ENCODE peak calls at places on chromosomes 2 and 18, in five cellular contexts. One of them, this sample, is unnamed.
A peak's percentile ranks its signal among the peaks of the same experiment; 100 is the strongest.

GRCh38 chr2:32652555-32653209 is 24.8 kb downstream of the TTC27 start:
- DNase-seq in activated CD4-positive, alpha-beta T cell treated with anti-CD3 and anti-CD28 coated beads, Interleukin-2, amount 10 ng/mL, durations not matched to agents 7 days and 5 days: no peak
- DNase-seq in stimulated activated CD4-positive, alpha-beta T cell treated with anti-CD3 and anti-CD28 coated beads, Interleukin-2, amount 100 ng/mL, for 48 hours: no peak
- DNase-seq in GM10248: no peak
- DNase-seq in pons: no peak
- DNase-seq in this sample: no peak

GRCh38 chr2:111171337-111171930 is 50.7 kb downstream of the BCL2L11 start:
- DNase-seq in activated CD4-positive, alpha-beta T cell treated with anti-CD3 and anti-CD28 coated beads, Interleukin-2, amount 10 ng/mL, durations not matched to agents 7 days and 5 days: no peak
- DNase-seq in stimulated activated CD4-positive, alpha-beta T cell treated with anti-CD3 and anti-CD28 coated beads, Interleukin-2, amount 100 ng/mL, for 48 hours: no peak
- DNase-seq in GM10248: no peak
- DNase-seq in pons: no peak
- DNase-seq in this sample: no peak

GRCh38 chr2:147198651-147199171 is 646.1 kb upstream of the ACVR2A start:
- DNase-seq in activated CD4-positive, alpha-beta T cell treated with anti-CD3 and anti-CD28 coated beads, Interleukin-2, amount 10 ng/mL, durations not matched to agents 7 days and 5 days: no peak
- DNase-seq in stimulated activated CD4-positive, alpha-beta T cell treated with anti-CD3 and anti-CD28 coated beads, Interleukin-2, amount 100 ng/mL, for 48 hours: no peak
- DNase-seq in GM10248: no peak
- DNase-seq in pons: peak; percentile 22
- DNase-seq in this sample: no peak

GRCh38 chr18:4758980-4759379 is 303.9 kb upstream of the DLGAP1 start:
- DNase-seq in activated CD4-positive, alpha-beta T cell treated with anti-CD3 and anti-CD28 coated beads, Interleukin-2, amount 10 ng/mL, durations not matched to agents 7 days and 5 days: no peak
- DNase-seq in stimulated activated CD4-positive, alpha-beta T cell treated with anti-CD3 and anti-CD28 coated beads, Interleukin-2, amount 100 ng/mL, for 48 hours: no peak
- DNase-seq in GM10248: no peak
- DNase-seq in pons: no peak
- DNase-seq in this sample: no peak

GRCh38 chr18:32019251-32019943 is 772 bp downstream of the RNF125 start:
- DNase-seq in activated CD4-positive, alpha-beta T cell treated with anti-CD3 and anti-CD28 coated beads, Interleukin-2, amount 10 ng/mL, durations not matched to agents 7 days and 5 days: peak; percentile 69
- DNase-seq in stimulated activated CD4-positive, alpha-beta T cell treated with anti-CD3 and anti-CD28 coated beads, Interleukin-2, amount 100 ng/mL, for 48 hours: peak; percentile 38
- DNase-seq in GM10248: peak; percentile 53
- DNase-seq in pons: peak; percentile 68
- DNase-seq in this sample: no peak

GRCh38 chr2:75547345-75548035 is 13.2 kb downstream of the EVA1A start:
- DNase-seq in activated CD4-positive, alpha-beta T cell treated with anti-CD3 and anti-CD28 coated beads, Interleukin-2, amount 10 ng/mL, durations not matched to agents 7 days and 5 days: no peak
- DNase-seq in stimulated activated CD4-positive, alpha-beta T cell treated with anti-CD3 and anti-CD28 coated beads, Interleukin-2, amount 100 ng/mL, for 48 hours: no peak
- DNase-seq in GM10248: no peak
- DNase-seq in pons: no peak
- DNase-seq in this sample: no peak

GRCh38 chr2:26088038-26088643 is 54.3 kb downstream of the RAB10 start:
- DNase-seq in activated CD4-positive, alpha-beta T cell treated with anti-CD3 and anti-CD28 coated beads, Interleukin-2, amount 10 ng/mL, durations not matched to agents 7 days and 5 days: peak; percentile 33
- DNase-seq in stimulated activated CD4-positive, alpha-beta T cell treated with anti-CD3 and anti-CD28 coated beads, Interleukin-2, amount 100 ng/mL, for 48 hours: no peak
- DNase-seq in GM10248: peak; percentile 46
- DNase-seq in pons: peak; percentile 76
- DNase-seq in this sample: no peak

GRCh38 chr2:127664065-127664894 is 11.1 kb downstream of the LIMS2 start:
- DNase-seq in activated CD4-positive, alpha-beta T cell treated with anti-CD3 and anti-CD28 coated beads, Interleukin-2, amount 10 ng/mL, durations not matched to agents 7 days and 5 days: no peak
- DNase-seq in stimulated activated CD4-positive, alpha-beta T cell treated with anti-CD3 and anti-CD28 coated beads, Interleukin-2, amount 100 ng/mL, for 48 hours: no peak
- DNase-seq in GM10248: no peak
- DNase-seq in pons: no peak
- DNase-seq in this sample: no peak

GRCh38 chr2:128505150-128505490 is 186.5 kb upstream of the HS6ST1 start:
- DNase-seq in activated CD4-positive, alpha-beta T cell treated with anti-CD3 and anti-CD28 coated beads, Interleukin-2, amount 10 ng/mL, durations not matched to agents 7 days and 5 days: no peak
- DNase-seq in stimulated activated CD4-positive, alpha-beta T cell treated with anti-CD3 and anti-CD28 coated beads, Interleukin-2, amount 100 ng/mL, for 48 hours: no peak
- DNase-seq in GM10248: no peak
- DNase-seq in pons: no peak
- DNase-seq in this sample: no peak

GRCh38 chr2:161913865-161914264 is 160.2 kb downstream of the DPP4 start:
- DNase-seq in activated CD4-positive, alpha-beta T cell treated with anti-CD3 and anti-CD28 coated beads, Interleukin-2, amount 10 ng/mL, durations not matched to agents 7 days and 5 days: no peak
- DNase-seq in stimulated activated CD4-positive, alpha-beta T cell treated with anti-CD3 and anti-CD28 coated beads, Interleukin-2, amount 100 ng/mL, for 48 hours: no peak
- DNase-seq in GM10248: no peak
- DNase-seq in pons: no peak
- DNase-seq in this sample: no peak

GRCh38 chr2:205259131-205259530 is 423.2 kb upstream of the NRP2 start:
- DNase-seq in activated CD4-positive, alpha-beta T cell treated with anti-CD3 and anti-CD28 coated beads, Interleukin-2, amount 10 ng/mL, durations not matched to agents 7 days and 5 days: no peak
- DNase-seq in stimulated activated CD4-positive, alpha-beta T cell treated with anti-CD3 and anti-CD28 coated beads, Interleukin-2, amount 100 ng/mL, for 48 hours: no peak
- DNase-seq in GM10248: no peak
- DNase-seq in pons: no peak
- DNase-seq in this sample: no peak

GRCh38 chr18:74862094-74862493 is 264.4 kb downstream of the ZNF407 start:
- DNase-seq in activated CD4-positive, alpha-beta T cell treated with anti-CD3 and anti-CD28 coated beads, Interleukin-2, amount 10 ng/mL, durations not matched to agents 7 days and 5 days: no peak
- DNase-seq in stimulated activated CD4-positive, alpha-beta T cell treated with anti-CD3 and anti-CD28 coated beads, Interleukin-2, amount 100 ng/mL, for 48 hours: no peak
- DNase-seq in GM10248: no peak
- DNase-seq in pons: no peak
- DNase-seq in this sample: no peak

GRCh38 chr2:48548871-48549270 is 18.9 kb downstream of the STON1 start:
- DNase-seq in activated CD4-positive, alpha-beta T cell treated with anti-CD3 and anti-CD28 coated beads, Interleukin-2, amount 10 ng/mL, durations not matched to agents 7 days and 5 days: no peak
- DNase-seq in stimulated activated CD4-positive, alpha-beta T cell treated with anti-CD3 and anti-CD28 coated beads, Interleukin-2, amount 100 ng/mL, for 48 hours: no peak
- DNase-seq in GM10248: no peak
- DNase-seq in pons: peak; percentile 55
- DNase-seq in this sample: no peak

GRCh38 chr2:211879323-211879722 is 659.3 kb downstream of the ERBB4 start:
- DNase-seq in activated CD4-positive, alpha-beta T cell treated with anti-CD3 and anti-CD28 coated beads, Interleukin-2, amount 10 ng/mL, durations not matched to agents 7 days and 5 days: no peak
- DNase-seq in stimulated activated CD4-positive, alpha-beta T cell treated with anti-CD3 and anti-CD28 coated beads, Interleukin-2, amount 100 ng/mL, for 48 hours: no peak
- DNase-seq in GM10248: no peak
- DNase-seq in pons: no peak
- DNase-seq in this sample: no peak

GRCh38 chr2:25977768-25978167 is 4.5 kb downstream of the KIF3C start:
- DNase-seq in activated CD4-positive, alpha-beta T cell treated with anti-CD3 and anti-CD28 coated beads, Interleukin-2, amount 10 ng/mL, durations not matched to agents 7 days and 5 days: no peak
- DNase-seq in stimulated activated CD4-positive, alpha-beta T cell treated with anti-CD3 and anti-CD28 coated beads, Interleukin-2, amount 100 ng/mL, for 48 hours: no peak
- DNase-seq in GM10248: no peak
- DNase-seq in pons: no peak
- DNase-seq in this sample: no peak

GRCh38 chr2:225597911-225598310 is 198.4 kb downstream of the NYAP2 start:
- DNase-seq in activated CD4-positive, alpha-beta T cell treated with anti-CD3 and anti-CD28 coated beads, Interleukin-2, amount 10 ng/mL, durations not matched to agents 7 days and 5 days: no peak
- DNase-seq in stimulated activated CD4-positive, alpha-beta T cell treated with anti-CD3 and anti-CD28 coated beads, Interleukin-2, amount 100 ng/mL, for 48 hours: no peak
- DNase-seq in GM10248: no peak
- DNase-seq in pons: no peak
- DNase-seq in this sample: no peak

GRCh38 chr2:11212645-11213044 is 57.4 kb downstream of the SLC66A3 start:
- DNase-seq in activated CD4-positive, alpha-beta T cell treated with anti-CD3 and anti-CD28 coated beads, Interleukin-2, amount 10 ng/mL, durations not matched to agents 7 days and 5 days: no peak
- DNase-seq in stimulated activated CD4-positive, alpha-beta T cell treated with anti-CD3 and anti-CD28 coated beads, Interleukin-2, amount 100 ng/mL, for 48 hours: no peak
- DNase-seq in GM10248: no peak
- DNase-seq in pons: no peak
- DNase-seq in this sample: no peak

GRCh38 chr2:33291278-33292013 is 185.0 kb upstream of the RASGRP3 start:
- DNase-seq in activated CD4-positive, alpha-beta T cell treated with anti-CD3 and anti-CD28 coated beads, Interleukin-2, amount 10 ng/mL, durations not matched to agents 7 days and 5 days: no peak
- DNase-seq in stimulated activated CD4-positive, alpha-beta T cell treated with anti-CD3 and anti-CD28 coated beads, Interleukin-2, amount 100 ng/mL, for 48 hours: no peak
- DNase-seq in GM10248: no peak
- DNase-seq in pons: peak; percentile 39
- DNase-seq in this sample: no peak

GRCh38 chr18:26791676-26792075 is 73.8 kb downstream of the AQP4 start:
- DNase-seq in activated CD4-positive, alpha-beta T cell treated with anti-CD3 and anti-CD28 coated beads, Interleukin-2, amount 10 ng/mL, durations not matched to agents 7 days and 5 days: no peak
- DNase-seq in stimulated activated CD4-positive, alpha-beta T cell treated with anti-CD3 and anti-CD28 coated beads, Interleukin-2, amount 100 ng/mL, for 48 hours: no peak
- DNase-seq in GM10248: no peak
- DNase-seq in pons: no peak
- DNase-seq in this sample: no peak

GRCh38 chr2:219460424-219460926 is 25.8 kb downstream of the SPEG start:
- DNase-seq in activated CD4-positive, alpha-beta T cell treated with anti-CD3 and anti-CD28 coated beads, Interleukin-2, amount 10 ng/mL, durations not matched to agents 7 days and 5 days: no peak
- DNase-seq in stimulated activated CD4-positive, alpha-beta T cell treated with anti-CD3 and anti-CD28 coated beads, Interleukin-2, amount 100 ng/mL, for 48 hours: no peak
- DNase-seq in GM10248: no peak
- DNase-seq in pons: peak; percentile 22
- DNase-seq in this sample: peak; percentile 67

GRCh38 chr18:3152294-3152693 is 67.5 kb downstream of the MYOM1 start:
- DNase-seq in activated CD4-positive, alpha-beta T cell treated with anti-CD3 and anti-CD28 coated beads, Interleukin-2, amount 10 ng/mL, durations not matched to agents 7 days and 5 days: no peak
- DNase-seq in stimulated activated CD4-positive, alpha-beta T cell treated with anti-CD3 and anti-CD28 coated beads, Interleukin-2, amount 100 ng/mL, for 48 hours: no peak
- DNase-seq in GM10248: no peak
- DNase-seq in pons: no peak
- DNase-seq in this sample: no peak

GRCh38 chr18:9549405-9549804 is 65.0 kb downstream of the PPP4R1 start:
- DNase-seq in activated CD4-positive, alpha-beta T cell treated with anti-CD3 and anti-CD28 coated beads, Interleukin-2, amount 10 ng/mL, durations not matched to agents 7 days and 5 days: no peak
- DNase-seq in stimulated activated CD4-positive, alpha-beta T cell treated with anti-CD3 and anti-CD28 coated beads, Interleukin-2, amount 100 ng/mL, for 48 hours: no peak
- DNase-seq in GM10248: no peak
- DNase-seq in pons: no peak
- DNase-seq in this sample: no peak

GRCh38 chr18:42578781-42579180 is 536.7 kb downstream of the RIT2 start:
- DNase-seq in activated CD4-positive, alpha-beta T cell treated with anti-CD3 and anti-CD28 coated beads, Interleukin-2, amount 10 ng/mL, durations not matched to agents 7 days and 5 days: no peak
- DNase-seq in stimulated activated CD4-positive, alpha-beta T cell treated with anti-CD3 and anti-CD28 coated beads, Interleukin-2, amount 100 ng/mL, for 48 hours: no peak
- DNase-seq in GM10248: no peak
- DNase-seq in pons: no peak
- DNase-seq in this sample: no peak

GRCh38 chr2:9690716-9691498 is 60.1 kb upstream of the YWHAQ start:
- DNase-seq in activated CD4-positive, alpha-beta T cell treated with anti-CD3 and anti-CD28 coated beads, Interleukin-2, amount 10 ng/mL, durations not matched to agents 7 days and 5 days: no peak
- DNase-seq in stimulated activated CD4-positive, alpha-beta T cell treated with anti-CD3 and anti-CD28 coated beads, Interleukin-2, amount 100 ng/mL, for 48 hours: no peak
- DNase-seq in GM10248: no peak
- DNase-seq in pons: no peak
- DNase-seq in this sample: no peak

GRCh38 chr18:8625693-8626092 is 16.5 kb downstream of the RAB12 start:
- DNase-seq in activated CD4-positive, alpha-beta T cell treated with anti-CD3 and anti-CD28 coated beads, Interleukin-2, amount 10 ng/mL, durations not matched to agents 7 days and 5 days: no peak
- DNase-seq in stimulated activated CD4-positive, alpha-beta T cell treated with anti-CD3 and anti-CD28 coated beads, Interleukin-2, amount 100 ng/mL, for 48 hours: no peak
- DNase-seq in GM10248: no peak
- DNase-seq in pons: no peak
- DNase-seq in this sample: no peak

GRCh38 chr2:164599954-164600589 is 21.2 kb downstream of the GRB14 start:
- DNase-seq in activated CD4-positive, alpha-beta T cell treated with anti-CD3 and anti-CD28 coated beads, Interleukin-2, amount 10 ng/mL, durations not matched to agents 7 days and 5 days: peak; percentile 29
- DNase-seq in stimulated activated CD4-positive, alpha-beta T cell treated with anti-CD3 and anti-CD28 coated beads, Interleukin-2, amount 100 ng/mL, for 48 hours: no peak
- DNase-seq in GM10248: peak; percentile 23
- DNase-seq in pons: peak; percentile 48
- DNase-seq in this sample: no peak

GRCh38 chr2:215364157-215365155 is 52.6 kb downstream of the ATIC start:
- DNase-seq in activated CD4-positive, alpha-beta T cell treated with anti-CD3 and anti-CD28 coated beads, Interleukin-2, amount 10 ng/mL, durations not matched to agents 7 days and 5 days: no peak
- DNase-seq in stimulated activated CD4-positive, alpha-beta T cell treated with anti-CD3 and anti-CD28 coated beads, Interleukin-2, amount 100 ng/mL, for 48 hours: no peak
- DNase-seq in GM10248: no peak
- DNase-seq in pons: no peak
- DNase-seq in this sample: no peak

GRCh38 chr2:144280009-144280408 is 239.9 kb downstream of the ZEB2 start:
- DNase-seq in activated CD4-positive, alpha-beta T cell treated with anti-CD3 and anti-CD28 coated beads, Interleukin-2, amount 10 ng/mL, durations not matched to agents 7 days and 5 days: no peak
- DNase-seq in stimulated activated CD4-positive, alpha-beta T cell treated with anti-CD3 and anti-CD28 coated beads, Interleukin-2, amount 100 ng/mL, for 48 hours: no peak
- DNase-seq in GM10248: no peak
- DNase-seq in pons: no peak
- DNase-seq in this sample: no peak

GRCh38 chr18:34339155-34339554 is 114.4 kb upstream of the NOL4 start:
- DNase-seq in activated CD4-positive, alpha-beta T cell treated with anti-CD3 and anti-CD28 coated beads, Interleukin-2, amount 10 ng/mL, durations not matched to agents 7 days and 5 days: no peak
- DNase-seq in stimulated activated CD4-positive, alpha-beta T cell treated with anti-CD3 and anti-CD28 coated beads, Interleukin-2, amount 100 ng/mL, for 48 hours: no peak
- DNase-seq in GM10248: no peak
- DNase-seq in pons: no peak
- DNase-seq in this sample: no peak

GRCh38 chr2:106095478-106096392 is 98.4 kb downstream of the UXS1 start:
- DNase-seq in activated CD4-positive, alpha-beta T cell treated with anti-CD3 and anti-CD28 coated beads, Interleukin-2, amount 10 ng/mL, durations not matched to agents 7 days and 5 days: peak; percentile 91
- DNase-seq in stimulated activated CD4-positive, alpha-beta T cell treated with anti-CD3 and anti-CD28 coated beads, Interleukin-2, amount 100 ng/mL, for 48 hours: peak; percentile 47
- DNase-seq in GM10248: no peak
- DNase-seq in pons: no peak
- DNase-seq in this sample: peak; percentile 21

GRCh38 chr2:233489143-233489542 is 77.4 kb downstream of the USP40 start:
- DNase-seq in activated CD4-positive, alpha-beta T cell treated with anti-CD3 and anti-CD28 coated beads, Interleukin-2, amount 10 ng/mL, durations not matched to agents 7 days and 5 days: no peak
- DNase-seq in stimulated activated CD4-positive, alpha-beta T cell treated with anti-CD3 and anti-CD28 coated beads, Interleukin-2, amount 100 ng/mL, for 48 hours: no peak
- DNase-seq in GM10248: no peak
- DNase-seq in pons: no peak
- DNase-seq in this sample: no peak

GRCh38 chr2:36511858-36512630 is 85.9 kb downstream of the FEZ2 start:
- DNase-seq in activated CD4-positive, alpha-beta T cell treated with anti-CD3 and anti-CD28 coated beads, Interleukin-2, amount 10 ng/mL, durations not matched to agents 7 days and 5 days: no peak
- DNase-seq in stimulated activated CD4-positive, alpha-beta T cell treated with anti-CD3 and anti-CD28 coated beads, Interleukin-2, amount 100 ng/mL, for 48 hours: no peak
- DNase-seq in GM10248: peak; percentile 34
- DNase-seq in pons: no peak
- DNase-seq in this sample: no peak

This sample was measured in CMK.